ENCODE peak calls at places on chromosome 17, in seven cellular contexts. B, I, Q, Y, W, J and N are unnamed samples.

GRCh38 chr17:42017866-42018200 is 594 bp upstream of the DNAJC7 start:
- DNase-seq in I (no peak), W (no peak), Y (no peak), J (no peak), B (no peak), Q (no peak), N (no peak)

GRCh38 chr17:38604479-38605229 is 1.1 kb downstream of the SRCIN1 start:
- DNase-seq in J (peak; percentile 29), Y (no peak), W (no peak), Q (no peak), I (no peak), B (no peak), N (no peak)

GRCh38 chr17:31525801-31526549 is 134.5 kb downstream of the RAB11FIP4 start:
- DNase-seq in J (peak; percentile 26), Q (no peak), Y (no peak), I (no peak), B (no peak), W (no peak), N (no peak)

GRCh38 chr17:60695960-60696359 is 18.3 kb downstream of the BCAS3 start:
- DNase-seq in B (no peak), I (no peak), J (no peak), Q (no peak), Y (no peak), W (no peak), N (no peak)

GRCh38 chr17:63954402-63955063 is 18.2 kb downstream of the SCN4A start:
- DNase-seq in J (no peak), B (peak; percentile 34), Q (peak; percentile 40), Y (no peak), I (peak; percentile 31), W (no peak), N (no peak)

GRCh38 chr17:77948690-77949114 is 9.8 kb upstream of the TNRC6C start:
- DNase-seq in J (peak; percentile 29), B (no peak), Y (no peak), I (no peak), Q (no peak), W (no peak), N (no peak)

GRCh38 chr17:21171309-21171922 is 42.5 kb downstream of the TMEM11 start:
- DNase-seq in J (no peak), Q (no peak), B (no peak), Y (no peak), W (no peak), I (no peak), N (no peak)

GRCh38 chr17:8976638-8977037 is 11.1 kb upstream of the PIK3R5 start:
- DNase-seq in J (no peak), W (no peak), B (no peak), Q (no peak), Y (no peak), I (no peak), N (no peak)

GRCh38 chr17:81354944-81355327 is 40.3 kb upstream of the BAHCC1 start:
- DNase-seq in J (no peak), I (no peak), W (no peak), Y (no peak), B (no peak), Q (no peak), N (no peak)

GRCh38 chr17:65055708-65056638 is 567 bp downstream of the GNA13 start:
- DNase-seq in Y (peak; percentile 23), J (peak; percentile 21), W (peak; percentile 16), B (peak; percentile 69), Q (peak; percentile 65), I (peak; percentile 60), N (peak; percentile 28)

GRCh38 chr17:45339646-45340605 is 23.1 kb upstream of the MAP3K14 start:
- DNase-seq in Q (no peak), J (no peak), I (no peak), W (no peak), B (no peak), Y (no peak), N (no peak)